ENCODE peak calls at places on chromosomes 4 and X, in four cellular contexts. One of them, this sample, is unnamed.

GRCh38 chrX:144616317-144616716 is 631.0 kb upstream of the SPANXN1 start:
- DNase-seq in lower lobe of right lung: no peak
- DNase-seq in mesenchymal stem cell: no peak
- DNase-seq in endothelial cell of umbilical vein: no peak
- DNase-seq in this sample: no peak

GRCh38 chr4:948101-948935 is 16.1 kb downstream of the TMEM175 start:
- DNase-seq in lower lobe of right lung: no peak
- DNase-seq in mesenchymal stem cell: no peak
- DNase-seq in endothelial cell of umbilical vein: no peak
- DNase-seq in this sample: peak; percentile 70

GRCh38 chr4:25284466-25284865 is 28.1 kb upstream of the ZCCHC4 start:
- DNase-seq in lower lobe of right lung: no peak
- DNase-seq in mesenchymal stem cell: no peak
- DNase-seq in endothelial cell of umbilical vein: no peak
- DNase-seq in this sample: no peak

GRCh38 chr4:22483551-22483981 is 32.3 kb downstream of the ADGRA3 start:
- DNase-seq in lower lobe of right lung: no peak
- DNase-seq in mesenchymal stem cell: peak; percentile 77
- DNase-seq in endothelial cell of umbilical vein: no peak
- DNase-seq in this sample: no peak

GRCh38 chr4:81631958-81632439 is 160.3 kb upstream of the RASGEF1B start:
- DNase-seq in lower lobe of right lung: peak; percentile 49
- DNase-seq in mesenchymal stem cell: peak; percentile 70
- DNase-seq in endothelial cell of umbilical vein: no peak
- DNase-seq in this sample: no peak

GRCh38 chrX:103343105-103343504 is 13.1 kb downstream of the TCEAL7 start:
- DNase-seq in lower lobe of right lung: no peak
- DNase-seq in mesenchymal stem cell: peak; percentile 47
- DNase-seq in endothelial cell of umbilical vein: peak; percentile 64
- DNase-seq in this sample: no peak

GRCh38 chrX:21741869-21742701 is 15.8 kb downstream of the SMPX start:
- DNase-seq in lower lobe of right lung: no peak
- DNase-seq in mesenchymal stem cell: no peak
- DNase-seq in endothelial cell of umbilical vein: no peak
- DNase-seq in this sample: no peak

GRCh38 chrX:11472381-11472780 is 179.2 kb downstream of the AMELX start:
- DNase-seq in lower lobe of right lung: no peak
- DNase-seq in mesenchymal stem cell: no peak
- DNase-seq in endothelial cell of umbilical vein: no peak
- DNase-seq in this sample: no peak

GRCh38 chr4:141913928-141914327 is 277.5 kb downstream of the IL15 start:
- DNase-seq in lower lobe of right lung: no peak
- DNase-seq in mesenchymal stem cell: no peak
- DNase-seq in endothelial cell of umbilical vein: peak; percentile 40
- DNase-seq in this sample: no peak

GRCh38 chrX:40012039-40012799 is 85.5 kb downstream of the BCOR start:
- DNase-seq in lower lobe of right lung: no peak
- DNase-seq in mesenchymal stem cell: peak; percentile 90
- DNase-seq in endothelial cell of umbilical vein: peak; percentile 76
- DNase-seq in this sample: peak; percentile 77

GRCh38 chrX:84924624-84925023 is 79.1 kb upstream of the APOOL start:
- DNase-seq in lower lobe of right lung: no peak
- DNase-seq in mesenchymal stem cell: no peak
- DNase-seq in endothelial cell of umbilical vein: no peak
- DNase-seq in this sample: no peak

GRCh38 chr4:32172086-32172485 is 1451.9 kb downstream of the PCDH7 start:
- DNase-seq in lower lobe of right lung: no peak
- DNase-seq in mesenchymal stem cell: peak; percentile 2
- DNase-seq in endothelial cell of umbilical vein: no peak
- DNase-seq in this sample: no peak

GRCh38 chr4:70718811-70719604 is 2.8 kb upstream of the RUFY3 start:
- DNase-seq in lower lobe of right lung: no peak
- DNase-seq in mesenchymal stem cell: no peak
- DNase-seq in endothelial cell of umbilical vein: no peak
- DNase-seq in this sample: no peak

GRCh38 chr4:102787096-102787867 is 26.5 kb upstream of the MANBA start:
- DNase-seq in lower lobe of right lung: no peak
- DNase-seq in mesenchymal stem cell: peak; percentile 71
- DNase-seq in endothelial cell of umbilical vein: no peak
- DNase-seq in this sample: no peak

GRCh38 chrX:42422961-42423360 is 355.0 kb downstream of the PPP1R2C start:
- DNase-seq in lower lobe of right lung: no peak
- DNase-seq in mesenchymal stem cell: no peak
- DNase-seq in endothelial cell of umbilical vein: no peak
- DNase-seq in this sample: no peak

GRCh38 chrX:31331045-31331444 is 259.2 kb upstream of the FTHL17 start:
- DNase-seq in lower lobe of right lung: no peak
- DNase-seq in mesenchymal stem cell: no peak
- DNase-seq in endothelial cell of umbilical vein: no peak
- DNase-seq in this sample: no peak

GRCh38 chr4:67934628-67935027 is 28.7 kb downstream of the TMPRSS11A start:
- DNase-seq in lower lobe of right lung: no peak
- DNase-seq in mesenchymal stem cell: no peak
- DNase-seq in endothelial cell of umbilical vein: peak; percentile 89
- DNase-seq in this sample: no peak

GRCh38 chr4:65943076-65943475 is 272.8 kb upstream of the EPHA5 start:
- DNase-seq in lower lobe of right lung: no peak
- DNase-seq in mesenchymal stem cell: peak; percentile 71
- DNase-seq in endothelial cell of umbilical vein: peak; percentile 56
- DNase-seq in this sample: no peak

GRCh38 chr4:151921371-151921770 is 160.6 kb upstream of the GATB start:
- DNase-seq in lower lobe of right lung: no peak
- DNase-seq in mesenchymal stem cell: peak; percentile 37
- DNase-seq in endothelial cell of umbilical vein: no peak
- DNase-seq in this sample: no peak

GRCh38 chrX:48761674-48762471 is at the start of gene GLOD5:
- DNase-seq in lower lobe of right lung: peak; percentile 72
- DNase-seq in mesenchymal stem cell: peak; percentile 5
- DNase-seq in endothelial cell of umbilical vein: no peak
- DNase-seq in this sample: no peak

GRCh38 chr4:107896158-107896645 is 35.1 kb upstream of the CYP2U1 start:
- DNase-seq in lower lobe of right lung: no peak
- DNase-seq in mesenchymal stem cell: peak; percentile 83
- DNase-seq in endothelial cell of umbilical vein: peak; percentile 97
- DNase-seq in this sample: no peak

GRCh38 chr4:104905546-104905945 is 241.1 kb upstream of the TET2 start:
- DNase-seq in lower lobe of right lung: no peak
- DNase-seq in mesenchymal stem cell: no peak
- DNase-seq in endothelial cell of umbilical vein: no peak
- DNase-seq in this sample: no peak

GRCh38 chrX:154396948-154397887 is 959 bp upstream of the RPL10 start:
- DNase-seq in lower lobe of right lung: peak; percentile 86
- DNase-seq in mesenchymal stem cell: peak; percentile 79
- DNase-seq in endothelial cell of umbilical vein: peak; percentile 61
- DNase-seq in this sample: peak; percentile 92

GRCh38 chr4:122259849-122260248 is 107.7 kb downstream of the BLTP1 start:
- DNase-seq in lower lobe of right lung: no peak
- DNase-seq in mesenchymal stem cell: no peak
- DNase-seq in endothelial cell of umbilical vein: no peak
- DNase-seq in this sample: no peak

GRCh38 chrX:72347366-72347765 is 41.7 kb upstream of the CITED1 start:
- DNase-seq in lower lobe of right lung: no peak
- DNase-seq in mesenchymal stem cell: peak; percentile 3
- DNase-seq in endothelial cell of umbilical vein: no peak
- DNase-seq in this sample: no peak

GRCh38 chr4:80709082-80709869 is 321.2 kb upstream of the BMP3 start:
- DNase-seq in lower lobe of right lung: no peak
- DNase-seq in mesenchymal stem cell: no peak
- DNase-seq in endothelial cell of umbilical vein: no peak
- DNase-seq in this sample: no peak

GRCh38 chrX:122504026-122504425 is 680.1 kb upstream of the GRIA3 start:
- DNase-seq in lower lobe of right lung: no peak
- DNase-seq in mesenchymal stem cell: no peak
- DNase-seq in endothelial cell of umbilical vein: no peak
- DNase-seq in this sample: no peak

GRCh38 chrX:152601848-152602616 is 35.7 kb upstream of the GABRQ start:
- DNase-seq in lower lobe of right lung: no peak
- DNase-seq in mesenchymal stem cell: no peak
- DNase-seq in endothelial cell of umbilical vein: no peak
- DNase-seq in this sample: no peak

GRCh38 chr4:93891244-93891643 is 62.7 kb downstream of the ATOH1 start:
- DNase-seq in lower lobe of right lung: no peak
- DNase-seq in mesenchymal stem cell: no peak
- DNase-seq in endothelial cell of umbilical vein: no peak
- DNase-seq in this sample: no peak

GRCh38 chr4:146095091-146095690 is 80.3 kb upstream of the LSM6 start:
- DNase-seq in lower lobe of right lung: no peak
- DNase-seq in mesenchymal stem cell: peak; percentile 56
- DNase-seq in endothelial cell of umbilical vein: peak; percentile 61
- DNase-seq in this sample: no peak

GRCh38 chr4:13980317-13980716 is 352.8 kb upstream of the BOD1L1 start:
- DNase-seq in lower lobe of right lung: no peak
- DNase-seq in mesenchymal stem cell: peak; percentile 87
- DNase-seq in endothelial cell of umbilical vein: no peak
- DNase-seq in this sample: no peak

GRCh38 chrX:40646489-40647306 is 663 bp downstream of the CXorf38 start:
- DNase-seq in lower lobe of right lung: peak; percentile 66
- DNase-seq in mesenchymal stem cell: peak; percentile 31
- DNase-seq in endothelial cell of umbilical vein: peak; percentile 24
- DNase-seq in this sample: peak; percentile 91

GRCh38 chrX:111585337-111585736 is 73.9 kb downstream of the SERTM2 start:
- DNase-seq in lower lobe of right lung: no peak
- DNase-seq in mesenchymal stem cell: no peak
- DNase-seq in endothelial cell of umbilical vein: no peak
- DNase-seq in this sample: no peak

GRCh38 chr4:87913871-87914270 is 61.6 kb upstream of the SPP1 start:
- DNase-seq in lower lobe of right lung: no peak
- DNase-seq in mesenchymal stem cell: no peak
- DNase-seq in endothelial cell of umbilical vein: no peak
- DNase-seq in this sample: no peak

This sample was measured in spleen.